ENCODE peak calls at places on chromosomes 2 and 18, in four cellular contexts. U is Karpas-422, S is RWPE1, F is NCI-H2171 treated with DMSO at 0.1 percent for 48 hours. E is an unnamed sample.

GRCh38 chr2:164479460-164479859 is 141.8 kb downstream of the GRB14 start:
- DNase-seq in U (no peak), S (no peak), F (peak; percentile 22), E (no peak)

GRCh38 chr2:218360453-218360852 is 3.8 kb downstream of the CATIP start:
- DNase-seq in U (no peak), S (no peak), F (peak; percentile 16), E (no peak)

GRCh38 chr18:30582078-30582477 is 460.5 kb downstream of the DSC3 start:
- DNase-seq in U (no peak), S (peak; percentile 0), F (no peak), E (no peak)

GRCh38 chr2:123380536-123380935 is 644.6 kb upstream of the CNTNAP5 start:
- DNase-seq in U (no peak), S (no peak), F (peak; percentile 42), E (no peak)

GRCh38 chr2:229407170-229407569 is 136.1 kb upstream of the PID1 start:
- DNase-seq in U (no peak), S (peak; percentile 83), F (peak; percentile 0), E (peak; percentile 52)

GRCh38 chr2:62806231-62806630 is 100.7 kb downstream of the EHBP1 start:
- DNase-seq in U (no peak), S (no peak), F (no peak), E (no peak)

GRCh38 chr2:120803764-120804335 is 68.2 kb downstream of the GLI2 start:
- DNase-seq in U (no peak), S (peak; percentile 35), F (no peak), E (no peak)

GRCh38 chr2:5696741-5697521 is 4.7 kb downstream of the SOX11 start:
- DNase-seq in U (no peak), S (no peak), F (peak; percentile 69), E (no peak)

GRCh38 chr2:1690056-1690775 is 54.1 kb downstream of the PXDN start:
- DNase-seq in U (no peak), S (no peak), F (no peak), E (no peak)

GRCh38 chr2:207868855-207869596 is 99.3 kb upstream of the FZD5 start:
- DNase-seq in U (no peak), S (no peak), F (no peak), E (no peak)